ENCODE peak calls at places on chromosomes 11 and 22, in seven cellular contexts. One of them, this sample, is unnamed.

GRCh38 chr11:8863838-8864237 is 47.2 kb upstream of the AKIP1 start:
- DNase-seq in fibroblast of lung: peak
- DNase-seq in neuronal stem cell: no peak
- DNase-seq in breast epithelium: no peak
- DNase-seq in endothelial cell of umbilical vein: peak
- DNase-seq in foreskin fibroblast: peak
- DNase-seq in CD8-positive, alpha-beta memory T cell: no peak
- DNase-seq in this sample: no peak

GRCh38 chr11:19953909-19954308 is 206.4 kb downstream of the DBX1 start:
- DNase-seq in fibroblast of lung: peak
- DNase-seq in neuronal stem cell: no peak
- DNase-seq in breast epithelium: no peak
- DNase-seq in endothelial cell of umbilical vein: peak
- DNase-seq in foreskin fibroblast: peak
- DNase-seq in CD8-positive, alpha-beta memory T cell: no peak
- DNase-seq in this sample: no peak

GRCh38 chr22:23539135-23539838 is 40.8 kb downstream of the IGLL1 start:
- DNase-seq in fibroblast of lung: peak
- DNase-seq in neuronal stem cell: peak
- DNase-seq in breast epithelium: peak
- DNase-seq in endothelial cell of umbilical vein: peak
- DNase-seq in foreskin fibroblast: peak
- DNase-seq in CD8-positive, alpha-beta memory T cell: peak
- DNase-seq in this sample: peak

GRCh38 chr11:130536106-130537040 is 87.9 kb downstream of the ADAMTS15 start:
- DNase-seq in fibroblast of lung: no peak
- DNase-seq in neuronal stem cell: no peak
- DNase-seq in breast epithelium: no peak
- DNase-seq in endothelial cell of umbilical vein: no peak
- DNase-seq in foreskin fibroblast: no peak
- DNase-seq in CD8-positive, alpha-beta memory T cell: no peak
- DNase-seq in this sample: no peak

GRCh38 chr22:23402275-23403151 is 177.6 kb downstream of the IGLL1 start:
- DNase-seq in fibroblast of lung: peak
- DNase-seq in neuronal stem cell: peak
- DNase-seq in breast epithelium: peak
- DNase-seq in endothelial cell of umbilical vein: peak
- DNase-seq in foreskin fibroblast: peak
- DNase-seq in CD8-positive, alpha-beta memory T cell: peak
- DNase-seq in this sample: peak

GRCh38 chr22:23119492-23120414 is 22.0 kb downstream of the RSPH14 start:
- DNase-seq in fibroblast of lung: no peak
- DNase-seq in neuronal stem cell: no peak
- DNase-seq in breast epithelium: no peak
- DNase-seq in endothelial cell of umbilical vein: peak
- DNase-seq in foreskin fibroblast: no peak
- DNase-seq in CD8-positive, alpha-beta memory T cell: peak
- DNase-seq in this sample: peak

GRCh38 chr22:35312198-35313059 is 12.7 kb downstream of the TOM1 start:
- DNase-seq in fibroblast of lung: peak
- DNase-seq in neuronal stem cell: no peak
- DNase-seq in breast epithelium: no peak
- DNase-seq in endothelial cell of umbilical vein: peak
- DNase-seq in foreskin fibroblast: peak
- DNase-seq in CD8-positive, alpha-beta memory T cell: no peak
- DNase-seq in this sample: no peak

GRCh38 chr11:132238331-132238730 is 867.9 kb downstream of the NTM start:
- DNase-seq in fibroblast of lung: no peak
- DNase-seq in neuronal stem cell: no peak
- DNase-seq in breast epithelium: no peak
- DNase-seq in endothelial cell of umbilical vein: no peak
- DNase-seq in foreskin fibroblast: peak
- DNase-seq in CD8-positive, alpha-beta memory T cell: no peak
- DNase-seq in this sample: no peak

GRCh38 chr11:8091671-8092070 is 10.7 kb downstream of the TUB start:
- DNase-seq in fibroblast of lung: no peak
- DNase-seq in neuronal stem cell: no peak
- DNase-seq in breast epithelium: no peak
- DNase-seq in endothelial cell of umbilical vein: no peak
- DNase-seq in foreskin fibroblast: no peak
- DNase-seq in CD8-positive, alpha-beta memory T cell: no peak
- DNase-seq in this sample: no peak

GRCh38 chr11:64121637-64122410 is 44.1 kb downstream of the MACROD1 start:
- DNase-seq in fibroblast of lung: peak
- DNase-seq in neuronal stem cell: no peak
- DNase-seq in breast epithelium: no peak
- DNase-seq in endothelial cell of umbilical vein: no peak
- DNase-seq in foreskin fibroblast: peak
- DNase-seq in CD8-positive, alpha-beta memory T cell: no peak
- DNase-seq in this sample: no peak

GRCh38 chr11:2585566-2586090 is 114.2 kb downstream of the KCNQ1OT1 start:
- DNase-seq in fibroblast of lung: no peak
- DNase-seq in neuronal stem cell: no peak
- DNase-seq in breast epithelium: no peak
- DNase-seq in endothelial cell of umbilical vein: no peak
- DNase-seq in foreskin fibroblast: no peak
- DNase-seq in CD8-positive, alpha-beta memory T cell: no peak
- DNase-seq in this sample: no peak

GRCh38 chr11:37905707-37906417 is 1307.8 kb upstream of the RAG2 start:
- DNase-seq in fibroblast of lung: no peak
- DNase-seq in neuronal stem cell: no peak
- DNase-seq in breast epithelium: no peak
- DNase-seq in endothelial cell of umbilical vein: no peak
- DNase-seq in foreskin fibroblast: no peak
- DNase-seq in CD8-positive, alpha-beta memory T cell: no peak
- DNase-seq in this sample: no peak

GRCh38 chr11:108929241-108929640 is 264.4 kb downstream of the DDX10 start:
- DNase-seq in fibroblast of lung: peak
- DNase-seq in neuronal stem cell: no peak
- DNase-seq in breast epithelium: no peak
- DNase-seq in endothelial cell of umbilical vein: peak
- DNase-seq in foreskin fibroblast: peak
- DNase-seq in CD8-positive, alpha-beta memory T cell: no peak
- DNase-seq in this sample: no peak

GRCh38 chr11:102157219-102157618 is 47.0 kb downstream of the YAP1 start:
- DNase-seq in fibroblast of lung: peak
- DNase-seq in neuronal stem cell: no peak
- DNase-seq in breast epithelium: no peak
- DNase-seq in endothelial cell of umbilical vein: peak
- DNase-seq in foreskin fibroblast: peak
- DNase-seq in CD8-positive, alpha-beta memory T cell: no peak
- DNase-seq in this sample: no peak

GRCh38 chr11:975824-976223 is 50.2 kb downstream of the AP2A2 start:
- DNase-seq in fibroblast of lung: peak
- DNase-seq in neuronal stem cell: peak
- DNase-seq in breast epithelium: no peak
- DNase-seq in endothelial cell of umbilical vein: peak
- DNase-seq in foreskin fibroblast: peak
- DNase-seq in CD8-positive, alpha-beta memory T cell: no peak
- DNase-seq in this sample: no peak

GRCh38 chr22:50269573-50270301 is 443 bp downstream of the MAPK11 start:
- DNase-seq in fibroblast of lung: no peak
- DNase-seq in neuronal stem cell: no peak
- DNase-seq in breast epithelium: no peak
- DNase-seq in endothelial cell of umbilical vein: peak
- DNase-seq in foreskin fibroblast: peak
- DNase-seq in CD8-positive, alpha-beta memory T cell: peak
- DNase-seq in this sample: peak

GRCh38 chr11:60125962-60126585 is 37.6 kb downstream of the MS4A2 start:
- DNase-seq in fibroblast of lung: no peak
- DNase-seq in neuronal stem cell: no peak
- DNase-seq in breast epithelium: no peak
- DNase-seq in endothelial cell of umbilical vein: peak
- DNase-seq in foreskin fibroblast: no peak
- DNase-seq in CD8-positive, alpha-beta memory T cell: no peak
- DNase-seq in this sample: no peak

GRCh38 chr22:43197271-43197941 is 10.5 kb upstream of the TTLL12 start:
- DNase-seq in fibroblast of lung: no peak
- DNase-seq in neuronal stem cell: no peak
- DNase-seq in breast epithelium: no peak
- DNase-seq in endothelial cell of umbilical vein: no peak
- DNase-seq in foreskin fibroblast: peak
- DNase-seq in CD8-positive, alpha-beta memory T cell: no peak
- DNase-seq in this sample: no peak

GRCh38 chr22:46051646-46052045 is 74.7 kb upstream of the WNT7B start:
- DNase-seq in fibroblast of lung: no peak
- DNase-seq in neuronal stem cell: no peak
- DNase-seq in breast epithelium: no peak
- DNase-seq in endothelial cell of umbilical vein: no peak
- DNase-seq in foreskin fibroblast: no peak
- DNase-seq in CD8-positive, alpha-beta memory T cell: no peak
- DNase-seq in this sample: no peak

GRCh38 chr11:33636104-33636503 is 64.5 kb downstream of the C11orf91 start:
- DNase-seq in fibroblast of lung: peak
- DNase-seq in neuronal stem cell: no peak
- DNase-seq in breast epithelium: no peak
- DNase-seq in endothelial cell of umbilical vein: no peak
- DNase-seq in foreskin fibroblast: peak
- DNase-seq in CD8-positive, alpha-beta memory T cell: no peak
- DNase-seq in this sample: no peak

GRCh38 chr11:18371279-18371678 is 23.1 kb upstream of the LDHA start:
- DNase-seq in fibroblast of lung: no peak
- DNase-seq in neuronal stem cell: no peak
- DNase-seq in breast epithelium: no peak
- DNase-seq in endothelial cell of umbilical vein: no peak
- DNase-seq in foreskin fibroblast: no peak
- DNase-seq in CD8-positive, alpha-beta memory T cell: no peak
- DNase-seq in this sample: no peak

GRCh38 chr11:71139516-71140205 is 112.7 kb downstream of the SHANK2 start:
- DNase-seq in fibroblast of lung: peak
- DNase-seq in neuronal stem cell: no peak
- DNase-seq in breast epithelium: peak
- DNase-seq in endothelial cell of umbilical vein: no peak
- DNase-seq in foreskin fibroblast: peak
- DNase-seq in CD8-positive, alpha-beta memory T cell: no peak
- DNase-seq in this sample: no peak

GRCh38 chr11:126307706-126308105 is 3.8 kb downstream of the DCPS start:
- DNase-seq in fibroblast of lung: peak
- DNase-seq in neuronal stem cell: no peak
- DNase-seq in breast epithelium: no peak
- DNase-seq in endothelial cell of umbilical vein: peak
- DNase-seq in foreskin fibroblast: peak
- DNase-seq in CD8-positive, alpha-beta memory T cell: no peak
- DNase-seq in this sample: no peak

GRCh38 chr11:124717786-124718634 is 21.7 kb upstream of the NRGN start:
- DNase-seq in fibroblast of lung: peak
- DNase-seq in neuronal stem cell: peak
- DNase-seq in breast epithelium: no peak
- DNase-seq in endothelial cell of umbilical vein: peak
- DNase-seq in foreskin fibroblast: peak
- DNase-seq in CD8-positive, alpha-beta memory T cell: peak
- DNase-seq in this sample: no peak

GRCh38 chr22:29882716-29883044 is 294 bp upstream of the MTMR3 start:
- DNase-seq in fibroblast of lung: no peak
- DNase-seq in neuronal stem cell: no peak
- DNase-seq in breast epithelium: no peak
- DNase-seq in endothelial cell of umbilical vein: no peak
- DNase-seq in foreskin fibroblast: no peak
- DNase-seq in CD8-positive, alpha-beta memory T cell: no peak
- DNase-seq in this sample: no peak
- H3K4me3 ChIP-seq in fibroblast of lung: no peak
- H3K4me3 ChIP-seq in neuronal stem cell: no peak
- H3K4me3 ChIP-seq in breast epithelium: peak
- H3K4me3 ChIP-seq in endothelial cell of umbilical vein: no peak
- H3K4me3 ChIP-seq in foreskin fibroblast: peak
- H3K4me3 ChIP-seq in CD8-positive, alpha-beta memory T cell: peak
- H3K4me3 ChIP-seq in this sample: peak

GRCh38 chr11:76783901-76784813 is 1.0 kb downstream of the TSKU start:
- DNase-seq in fibroblast of lung: peak
- DNase-seq in neuronal stem cell: peak
- DNase-seq in breast epithelium: peak
- DNase-seq in endothelial cell of umbilical vein: peak
- DNase-seq in foreskin fibroblast: peak
- DNase-seq in CD8-positive, alpha-beta memory T cell: no peak
- DNase-seq in this sample: no peak
- H3K4me3 ChIP-seq in fibroblast of lung: peak
- H3K4me3 ChIP-seq in neuronal stem cell: peak
- H3K4me3 ChIP-seq in breast epithelium: peak
- H3K4me3 ChIP-seq in endothelial cell of umbilical vein: peak
- H3K4me3 ChIP-seq in foreskin fibroblast: peak
- H3K4me3 ChIP-seq in CD8-positive, alpha-beta memory T cell: no peak
- H3K4me3 ChIP-seq in this sample: peak

DNA sequence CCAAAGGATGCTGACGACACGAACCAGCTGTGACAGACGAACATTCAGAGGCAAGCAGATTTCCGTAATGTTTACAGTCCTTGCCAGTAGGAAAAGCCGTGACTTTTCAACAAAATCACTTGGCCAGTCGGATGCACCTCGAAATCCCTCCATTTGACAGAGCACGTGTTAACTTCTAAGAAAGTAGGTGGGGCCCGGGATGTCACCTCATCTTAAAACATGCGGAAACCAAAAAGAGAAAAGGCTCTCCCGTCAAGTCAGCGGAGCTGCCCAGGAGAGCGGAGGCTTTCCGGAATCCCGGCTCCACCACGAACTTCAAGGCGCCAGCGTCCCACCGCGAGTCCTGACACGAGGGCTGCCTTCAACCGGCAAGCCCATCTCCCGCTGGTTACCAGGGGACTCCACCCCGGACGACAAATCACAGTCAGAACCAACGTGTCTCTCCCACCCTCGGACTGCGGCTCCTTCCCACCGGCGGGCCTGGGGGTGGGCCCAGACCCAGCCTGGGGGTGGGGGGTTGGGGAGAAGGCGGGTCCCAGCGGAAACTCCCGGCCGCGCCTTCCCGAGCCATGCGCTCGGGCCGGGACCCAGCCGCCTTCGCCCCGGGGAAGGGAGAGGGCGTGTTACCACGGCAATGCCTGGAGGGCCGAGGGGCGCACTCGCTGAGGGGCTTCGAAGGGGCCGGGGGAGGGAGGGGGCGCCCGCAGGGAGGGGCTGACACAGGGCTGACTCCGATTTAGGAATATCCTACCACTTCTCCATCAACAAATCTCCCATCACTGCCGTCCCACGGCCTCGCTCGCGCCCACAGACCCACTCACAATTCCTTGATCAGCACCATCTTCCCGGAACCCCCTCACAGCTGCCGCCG is 470 bp downstream of the PITPNB start:
- DNase-seq in fibroblast of lung: peak
- DNase-seq in neuronal stem cell: peak
- DNase-seq in breast epithelium: peak
- DNase-seq in endothelial cell of umbilical vein: peak
- DNase-seq in foreskin fibroblast: peak
- DNase-seq in CD8-positive, alpha-beta memory T cell: peak
- DNase-seq in this sample: peak
- H3K4me3 ChIP-seq in fibroblast of lung: peak
- H3K4me3 ChIP-seq in neuronal stem cell: peak
- H3K4me3 ChIP-seq in breast epithelium: peak
- H3K4me3 ChIP-seq in endothelial cell of umbilical vein: peak
- H3K4me3 ChIP-seq in foreskin fibroblast: peak
- H3K4me3 ChIP-seq in CD8-positive, alpha-beta memory T cell: peak
- H3K4me3 ChIP-seq in this sample: peak

DNA sequence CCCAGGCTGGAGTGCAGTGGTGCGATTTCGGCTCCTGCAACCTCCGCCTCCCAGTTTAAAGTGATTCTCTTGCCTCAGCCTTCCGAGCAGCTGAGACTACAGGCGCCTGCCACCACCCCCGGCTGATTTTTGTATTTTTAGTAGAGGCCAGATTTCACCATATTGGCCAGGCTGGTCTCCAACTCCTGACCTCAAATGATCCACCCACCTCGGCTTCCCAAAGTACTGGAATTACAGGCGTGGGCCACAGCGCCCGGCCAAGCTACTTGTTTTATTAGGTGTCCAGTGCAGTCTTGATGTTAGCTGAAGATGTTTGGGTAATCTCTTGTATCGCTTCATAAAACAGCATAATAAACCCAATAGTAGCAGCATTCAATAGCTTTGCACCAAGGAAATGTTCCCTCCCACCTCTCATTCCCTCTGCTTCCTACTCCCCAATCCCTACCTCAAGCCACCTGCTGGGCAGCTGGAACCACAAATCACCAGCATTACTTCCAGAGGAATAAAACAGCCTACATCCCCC is 11.1 kb upstream of the GRIK4 start:
- DNase-seq in fibroblast of lung: peak
- DNase-seq in neuronal stem cell: no peak
- DNase-seq in breast epithelium: no peak
- DNase-seq in endothelial cell of umbilical vein: peak
- DNase-seq in foreskin fibroblast: peak
- DNase-seq in CD8-positive, alpha-beta memory T cell: no peak
- DNase-seq in this sample: no peak
- H3K4me3 ChIP-seq in fibroblast of lung: no peak
- H3K4me3 ChIP-seq in neuronal stem cell: no peak
- H3K4me3 ChIP-seq in breast epithelium: no peak
- H3K4me3 ChIP-seq in endothelial cell of umbilical vein: no peak
- H3K4me3 ChIP-seq in foreskin fibroblast: no peak
- H3K4me3 ChIP-seq in CD8-positive, alpha-beta memory T cell: no peak
- H3K4me3 ChIP-seq in this sample: no peak

This sample was measured in effector memory CD4-positive, alpha-beta T cell.